ENCODE peak calls at places on chromosomes 4 and X, in eight cellular contexts. E, I, U, R, G, K, Z and L are unnamed samples.
A peak's percentile ranks its signal among the peaks of the same experiment; 100 is the strongest.

GRCh38 chr4:39664828-39665731 is 26.4 kb upstream of the SMIM14 start:
- DNase-seq in G (no peak), K (no peak), R (peak; percentile 30), U (no peak), I (peak; percentile 76), Z (peak; percentile 75), E (no peak), L (peak; percentile 74)

GRCh38 chr4:185755451-185755850 is 56.5 kb downstream of the SORBS2 start:
- DNase-seq in G (no peak), U (no peak), Z (no peak), K (no peak), I (no peak), R (no peak), E (no peak), L (no peak)

GRCh38 chrX:152638443-152638904 is 779 bp downstream of the GABRQ start:
- DNase-seq in Z (no peak), K (no peak), G (no peak), I (no peak), E (no peak), U (no peak), R (no peak), L (no peak)

GRCh38 chr4:125303821-125304220 is 10.9 kb upstream of the FAT4 start:
- DNase-seq in I (no peak), R (no peak), U (no peak), E (no peak), Z (no peak), K (no peak), G (no peak), L (no peak)

GRCh38 chr4:159390648-159391047 is 287.8 kb downstream of the RAPGEF2 start:
- DNase-seq in K (no peak), I (peak; percentile 80), Z (peak; percentile 98), G (no peak), E (no peak), R (peak; percentile 30), U (no peak), L (peak; percentile 99)

GRCh38 chrX:119118780-119119395 is 8.7 kb downstream of the KIAA1210 start:
- DNase-seq in R (peak; percentile 53), Z (peak; percentile 42), G (peak; percentile 50), I (peak; percentile 61), U (peak; percentile 57), E (peak; percentile 49), K (peak; percentile 32), L (peak; percentile 49)

GRCh38 chr4:76090241-76090691 is 15.8 kb downstream of the ART3 start:
- DNase-seq in Z (peak; percentile 94), I (peak; percentile 88), G (no peak), K (no peak), E (no peak), U (no peak), R (peak; percentile 62), L (peak; percentile 99)

GRCh38 chrX:8244301-8244700 is 73.2 kb upstream of the VCX2 start:
- DNase-seq in K (no peak), E (no peak), I (no peak), Z (no peak), G (no peak), U (no peak), R (no peak), L (no peak)

GRCh38 chr4:86279247-86279960 is 80.4 kb downstream of the MAPK10 start:
- DNase-seq in E (no peak), K (no peak), I (no peak), R (no peak), U (no peak), G (no peak), Z (no peak), L (no peak)

GRCh38 chrX:93422693-93423092 is 250.7 kb downstream of the NAP1L3 start:
- DNase-seq in I (peak; percentile 24), R (no peak), E (peak; percentile 2), U (no peak), G (no peak), Z (peak; percentile 1), K (no peak), L (peak; percentile 9)

GRCh38 chrX:17174671-17175070 is 200.3 kb upstream of the NHS start:
- DNase-seq in I (no peak), E (no peak), U (peak; percentile 51), K (no peak), G (no peak), Z (no peak), R (no peak), L (no peak)

GRCh38 chrX:152070186-152070585 is 68.2 kb downstream of the MAGEA10 start:
- DNase-seq in I (no peak), U (no peak), Z (no peak), G (no peak), R (no peak), K (no peak), E (no peak), L (no peak)

GRCh38 chrX:30690330-30690729 is 37.1 kb downstream of the GK start:
- DNase-seq in E (no peak), I (peak; percentile 7), G (no peak), K (no peak), U (no peak), Z (peak; percentile 13), R (no peak), L (peak; percentile 32)

GRCh38 chrX:32894679-32895078 is 316.7 kb downstream of the DMD start:
- DNase-seq in G (no peak), R (no peak), Z (no peak), I (no peak), E (no peak), U (no peak), K (no peak), L (no peak)

GRCh38 chr4:118935819-118936218 is 47.2 kb downstream of the SYNPO2 start:
- DNase-seq in I (no peak), K (no peak), Z (no peak), E (no peak), U (no peak), G (no peak), R (no peak), L (no peak)

GRCh38 chrX:34288782-34289181 is 156.7 kb upstream of the FAM47A start:
- DNase-seq in I (no peak), E (no peak), R (no peak), K (no peak), G (no peak), Z (no peak), U (no peak), L (no peak)

GRCh38 chrX:120251471-120252011 is 929 bp downstream of the ZBTB33 start:
- DNase-seq in R (peak; percentile 43), G (peak; percentile 31), K (peak; percentile 33), Z (peak; percentile 18), E (no peak), I (peak; percentile 65), U (no peak), L (peak; percentile 29)

GRCh38 chrX:46376246-46376885 is 168.9 kb downstream of the ZNF674 start:
- DNase-seq in U (no peak), R (peak; percentile 63), I (peak; percentile 75), G (peak; percentile 59), K (peak; percentile 13), E (peak; percentile 29), Z (peak; percentile 48), L (peak; percentile 62)

GRCh38 chr4:3233391-3234071 is 15.4 kb upstream of the MSANTD1 start:
- DNase-seq in R (peak; percentile 53), E (no peak), G (no peak), I (peak; percentile 38), Z (peak; percentile 46), K (no peak), U (no peak), L (peak; percentile 31)

GRCh38 chr4:74543983-74544382 is 99.0 kb downstream of the AREG start:
- DNase-seq in U (no peak), I (peak; percentile 87), R (peak; percentile 34), G (no peak), K (no peak), Z (peak; percentile 88), E (no peak), L (peak; percentile 84)

GRCh38 chr4:158934996-158935669 is 166.3 kb downstream of the FNIP2 start:
- DNase-seq in E (no peak), Z (peak; percentile 17), U (no peak), G (no peak), I (peak; percentile 39), R (no peak), K (no peak), L (no peak)

GRCh38 chr4:144360394-144360793 is 219.9 kb upstream of the GYPA start:
- DNase-seq in G (no peak), E (no peak), I (no peak), R (no peak), K (no peak), U (no peak), Z (no peak), L (no peak)

GRCh38 chrX:137999542-137999941 is 433.6 kb downstream of the ZIC3 start:
- DNase-seq in G (no peak), U (no peak), K (no peak), I (no peak), R (no peak), Z (no peak), E (no peak), L (no peak)

GRCh38 chr4:150853882-150854281 is 161.2 kb downstream of the LRBA start:
- DNase-seq in K (no peak), I (no peak), G (no peak), E (no peak), U (no peak), R (no peak), Z (no peak), L (no peak)

GRCh38 chr4:45063701-45064100 is 337.3 kb upstream of the GNPDA2 start:
- DNase-seq in U (no peak), Z (no peak), G (no peak), K (no peak), E (no peak), R (no peak), I (no peak), L (no peak)

GRCh38 chr4:7824218-7824617 is 115.4 kb downstream of the AFAP1 start:
- DNase-seq in K (no peak), Z (peak; percentile 76), I (no peak), R (no peak), E (no peak), G (no peak), U (no peak), L (peak; percentile 62)

GRCh38 chr4:139901516-139902327 is 236.1 kb downstream of the MGST2 start:
- DNase-seq in U (no peak), E (no peak), Z (peak; percentile 44), R (peak; percentile 49), I (peak; percentile 58), K (no peak), G (no peak), L (peak; percentile 46)

GRCh38 chrX:57417827-57418226 is 131.3 kb downstream of the FAAH2 start:
- DNase-seq in U (no peak), Z (no peak), G (no peak), E (no peak), K (no peak), I (no peak), R (no peak), L (no peak)

GRCh38 chr4:37305984-37306383 is 61.4 kb downstream of the NWD2 start:
- DNase-seq in R (no peak), U (no peak), E (no peak), I (no peak), Z (no peak), K (no peak), G (no peak), L (no peak)

GRCh38 chrX:97294016-97294415 is 410.3 kb downstream of the RPA4 start:
- DNase-seq in G (no peak), Z (no peak), E (no peak), R (no peak), U (no peak), K (no peak), I (no peak), L (no peak)